ENCODE peak calls at places on chromosomes 11 and 22, in eight cellular contexts. O is stomach, Y is adrenal gland, D is Peyer's patch, F is heart left ventricle, V is transverse colon, T is endothelial cell of umbilical vein, R is prostate gland. L is an unnamed sample.

GRCh38 chr22:37249946-37250345 is 5.9 kb upstream of the RAC2 start:
- DNase-seq in O (no peak), Y (no peak), D (no peak), F (no peak), V (no peak), T (no peak), R (no peak), L (no peak)

GRCh38 chr11:19822531-19822930 is 109.9 kb downstream of the NAV2 start:
- DNase-seq in O (no peak), Y (no peak), D (no peak), F (no peak), V (no peak), T (no peak), R (no peak), L (no peak)

GRCh38 chr11:117606211-117606610 is 190.8 kb downstream of the DSCAML1 start:
- DNase-seq in O (no peak), Y (no peak), D (no peak), F (no peak), V (no peak), T (no peak), R (no peak), L (no peak)

GRCh38 chr11:121105851-121106250 is 4.8 kb downstream of the TECTA start:
- DNase-seq in O (no peak), Y (no peak), D (no peak), F (no peak), V (no peak), T (no peak), R (no peak), L (no peak)

GRCh38 chr22:19488884-19489843 is 9.4 kb downstream of the CDC45 start:
- DNase-seq in O (no peak), Y (no peak), D (no peak), F (no peak), V (no peak), T (peak; percentile 25), R (no peak), L (no peak)

GRCh38 chr11:23310276-23310675 is 450.0 kb upstream of the CCDC179 start:
- DNase-seq in O (no peak), Y (no peak), D (no peak), F (no peak), V (no peak), T (no peak), R (no peak), L (no peak)

GRCh38 chr11:31421840-31422239 is 52.2 kb downstream of the DNAJC24 start:
- DNase-seq in O (no peak), Y (no peak), D (no peak), F (no peak), V (no peak), T (no peak), R (no peak), L (no peak)

GRCh38 chr11:76224461-76225121 is 18.3 kb upstream of the WNT11 start:
- DNase-seq in O (no peak), Y (no peak), D (no peak), F (no peak), V (no peak), T (no peak), R (no peak), L (no peak)

GRCh38 chr11:16897460-16898061 is 116.7 kb downstream of the PLEKHA7 start:
- DNase-seq in O (no peak), Y (no peak), D (no peak), F (no peak), V (no peak), T (peak; percentile 51), R (no peak), L (no peak)

GRCh38 chr22:39434243-39434653 is 22.6 kb upstream of the MGAT3 start:
- DNase-seq in O (no peak), Y (peak; percentile 74), D (no peak), F (peak; percentile 61), V (no peak), T (no peak), R (no peak), L (no peak)

GRCh38 chr11:27161071-27161470 is 120.5 kb downstream of the BBOX1 start:
- DNase-seq in O (no peak), Y (no peak), D (no peak), F (no peak), V (no peak), T (no peak), R (no peak), L (no peak)

GRCh38 chr11:28598531-28598930 is 490.3 kb downstream of the METTL15 start:
- DNase-seq in O (no peak), Y (no peak), D (no peak), F (no peak), V (no peak), T (no peak), R (no peak), L (no peak)

DNA sequence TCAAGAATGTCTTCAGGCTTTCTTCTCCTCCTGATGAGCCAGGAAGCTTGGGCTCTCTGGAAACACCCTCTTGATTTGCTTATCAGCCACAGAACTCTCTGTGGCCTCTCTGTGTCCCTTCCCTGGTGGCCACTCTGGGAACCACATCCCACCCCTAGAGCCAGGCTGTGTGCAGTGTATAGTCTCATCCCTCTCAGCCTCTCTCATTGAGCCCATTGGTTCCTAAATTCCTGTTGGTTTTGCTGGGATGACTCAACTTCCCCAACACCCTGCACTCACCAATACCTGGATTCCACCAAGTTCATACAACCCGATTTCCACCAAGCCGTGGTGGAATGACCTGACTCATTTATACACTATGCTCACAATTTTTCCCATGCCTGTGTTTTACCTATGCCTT is 5.2 kb downstream of the IRAG1 start:
- DNase-seq in O (no peak), Y (no peak), D (no peak), F (no peak), V (no peak), T (no peak), R (no peak), L (no peak)
- TF ChIP-seq CTCF in O (no peak), Y (no peak), D (no peak), F (no peak), V (no peak), T (no peak), R (no peak), L (peak; percentile 20)

GRCh38 chr11:78943841-78944240 is 369.2 kb upstream of the NARS2 start:
- DNase-seq in O (no peak), Y (no peak), D (no peak), F (no peak), V (no peak), T (no peak), R (no peak), L (no peak)

GRCh38 chr11:78952866-78953265 is 378.2 kb upstream of the NARS2 start:
- DNase-seq in O (no peak), Y (no peak), D (no peak), F (no peak), V (no peak), T (no peak), R (no peak), L (no peak)

GRCh38 chr11:78952188-78952587 is 377.5 kb upstream of the NARS2 start:
- DNase-seq in O (no peak), Y (no peak), D (no peak), F (no peak), V (no peak), T (no peak), R (no peak), L (no peak)

GRCh38 chr11:78949976-78950690 is 375.5 kb upstream of the NARS2 start:
- DNase-seq in O (no peak), Y (no peak), D (no peak), F (no peak), V (no peak), T (no peak), R (no peak), L (no peak)

GRCh38 chr11:78946945-78947914 is 372.6 kb upstream of the NARS2 start:
- DNase-seq in O (no peak), Y (no peak), D (no peak), F (no peak), V (peak; percentile 9), T (no peak), R (peak; percentile 64), L (no peak)
- H3K27ac ChIP-seq in O (no peak overlapping the region), Y (no peak overlapping the region), D (no peak overlapping the region), F (no peak overlapping the region), V (peak overlapping the region; percentile 5), T (no peak overlapping the region), R (no peak overlapping the region), L (no peak overlapping the region)

GRCh38 chr22:43817402-43817801 is 5.3 kb upstream of the EFCAB6 start:
- DNase-seq in O (no peak), Y (no peak), D (no peak), F (no peak), V (no peak), T (no peak), R (no peak), L (no peak)

GRCh38 chr22:43814264-43814663 is 2.2 kb upstream of the EFCAB6 start:
- DNase-seq in O (no peak), Y (no peak), D (no peak), F (no peak), V (no peak), T (no peak), R (no peak), L (no peak)

GRCh38 chr22:43811777-43812148 is 342 bp downstream of the EFCAB6 start:
- DNase-seq in O (no peak), Y (peak; percentile 37), D (no peak), F (no peak), V (peak; percentile 13), T (no peak), R (no peak), L (peak; percentile 6)

GRCh38 chr22:43812890-43813289 is 785 bp upstream of the EFCAB6 start:
- DNase-seq in O (no peak), Y (no peak), D (no peak), F (no peak), V (no peak), T (no peak), R (no peak), L (no peak)

DNA sequence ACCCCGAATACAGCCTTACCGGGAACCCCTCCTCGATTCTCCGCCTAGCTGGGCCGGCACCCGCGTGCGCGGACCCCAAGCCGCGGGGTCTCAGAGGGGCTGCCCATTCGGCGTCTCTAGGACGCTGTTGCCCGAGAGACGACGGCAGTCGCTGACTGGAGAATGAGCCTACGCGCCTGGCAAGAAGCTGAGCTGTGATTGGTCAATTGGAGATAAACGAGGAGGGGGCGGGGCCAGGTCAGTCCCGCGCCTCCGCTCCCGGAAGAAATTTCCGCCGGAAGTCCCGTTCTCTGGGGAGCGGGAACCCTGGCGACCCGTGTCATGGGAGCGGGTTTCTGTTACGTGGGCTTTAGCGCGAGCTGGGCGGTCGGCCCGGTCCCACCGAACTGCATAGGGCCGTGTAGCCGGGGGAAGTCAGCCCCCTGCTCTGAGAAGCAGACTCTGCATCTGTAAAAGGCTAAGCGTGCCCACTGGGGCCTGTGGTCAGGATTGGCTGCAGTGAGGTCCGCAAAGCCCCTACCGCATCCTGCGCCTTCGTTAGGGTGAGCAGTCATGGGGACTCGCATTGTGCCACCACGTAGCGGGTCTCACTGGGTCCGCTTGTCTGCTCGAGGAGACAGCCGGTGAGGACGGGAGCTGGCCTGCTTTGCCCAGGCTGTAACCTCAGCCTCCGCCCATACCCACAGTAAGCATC is at the start of gene EFCAB6:
- DNase-seq in O (peak; percentile 96), Y (peak; percentile 93), D (peak; percentile 91), F (peak; percentile 95), V (peak; percentile 95), T (peak; percentile 90), R (peak; percentile 93), L (peak; percentile 94)
- TF ChIP-seq POLR2A in O (no peak), Y (peak; percentile 53), D (peak; percentile 41), F (peak; percentile 64), V (peak; percentile 62), T (peak; percentile 59), R (no peak), L (peak; percentile 36)

DNA sequence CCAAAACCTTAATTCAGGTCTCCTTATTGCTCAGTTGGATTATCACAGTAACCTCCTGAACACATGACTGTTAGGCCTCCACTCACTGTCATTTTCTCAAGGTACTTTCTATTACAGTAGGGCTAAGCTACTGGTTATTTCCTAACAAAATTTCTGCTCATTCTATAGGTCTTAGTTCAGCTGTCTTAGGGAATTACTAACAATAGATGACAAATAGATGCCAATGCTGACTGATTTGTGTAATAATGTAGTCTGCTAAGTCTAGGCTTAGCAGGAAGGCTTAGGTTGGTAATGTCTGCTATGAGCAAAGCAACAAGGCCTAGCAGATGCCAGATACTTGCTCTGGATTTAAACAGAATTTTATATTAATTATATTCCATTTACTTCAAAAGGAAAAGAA is 58.1 kb downstream of the RSF1 start:
- DNase-seq in O (no peak), Y (no peak), D (no peak), F (no peak), V (no peak), T (no peak), R (no peak), L (no peak)
- TF ChIP-seq CTCF in O (no peak), Y (no peak), D (no peak), F (no peak), V (no peak), T (no peak), R (no peak), L (no peak)